ENCODE peak calls at places on chromosomes 16 and 17, in five cellular contexts. V is endothelial cell, H is posterior vena cava, K is adipocyte, M is A172. A is an unnamed sample.

GRCh38 chr16:68469728-68470460 is 21.6 kb upstream of the SMPD3 start:
- DNase-seq in H (no peak), M (no peak), V (no peak), K (peak; percentile 3), A (no peak)

GRCh38 chr17:41329279-41329925 is 13.9 kb upstream of the KRTAP17-1 start:
- DNase-seq in H (no peak), K (peak; percentile 78), V (peak; percentile 77), M (peak; percentile 77), A (no peak)

GRCh38 chr16:50717109-50717893 is 23.9 kb downstream of the NOD2 start:
- DNase-seq in H (no peak), V (no peak), K (no peak), M (no peak), A (no peak)

GRCh38 chr16:85898521-85899442 is at the start of gene IRF8:
- DNase-seq in H (peak; percentile 93), V (peak; percentile 67), M (no peak), K (peak; percentile 29), A (no peak)

GRCh38 chr17:82848022-82848592 is 8.3 kb upstream of the ZNF750 start:
- DNase-seq in V (no peak), H (peak; percentile 75), K (peak; percentile 85), M (no peak), A (peak; percentile 68)

GRCh38 chr17:41777157-41777578 is 9.3 kb downstream of the JUP start:
- DNase-seq in H (no peak), V (no peak), M (peak; percentile 74), K (no peak), A (no peak)

GRCh38 chr16:56478228-56479049 is 27.1 kb downstream of the OGFOD1 start:
- DNase-seq in K (peak; percentile 15), V (no peak), H (no peak), M (no peak), A (no peak)

GRCh38 chr16:66476328-66477027 is 49.4 kb downstream of the BEAN1 start:
- DNase-seq in H (no peak), V (no peak), K (no peak), M (peak; percentile 22), A (peak; percentile 59)

GRCh38 chr17:77428020-77428781 is 287.4 kb downstream of the SEC14L1 start:
- DNase-seq in M (no peak), K (no peak), V (no peak), H (no peak), A (no peak)

GRCh38 chr17:22374741-22375140 is 682.4 kb downstream of the KCNJ18 start:
- DNase-seq in V (no peak), K (no peak), M (no peak), H (no peak), A (no peak)

GRCh38 chr17:3798273-3799180 is 2.5 kb downstream of the ITGAE start:
- DNase-seq in H (peak; percentile 44), K (no peak), V (no peak), M (no peak), A (no peak)

GRCh38 chr16:50445603-50446250 is 76.9 kb upstream of the BRD7 start:
- DNase-seq in M (no peak), V (no peak), K (no peak), H (peak; percentile 57), A (no peak)

GRCh38 chr16:50114357-50115129 is 38.6 kb upstream of the TENT4B start:
- DNase-seq in K (peak; percentile 9), V (no peak), M (peak; percentile 30), H (no peak), A (no peak)

GRCh38 chr17:75509528-75510258 is 5.6 kb downstream of the CASKIN2 start:
- DNase-seq in K (no peak), V (no peak), M (no peak), H (no peak), A (no peak)

GRCh38 chr17:37742762-37743611 is 1.9 kb downstream of the HNF1B start:
- DNase-seq in M (no peak), V (peak; percentile 23), H (peak; percentile 70), K (no peak), A (no peak)

GRCh38 chr17:8003594-8004181 is 1.3 kb downstream of the GUCY2D start:
- DNase-seq in H (peak; percentile 72), V (no peak), M (no peak), K (no peak), A (no peak)

GRCh38 chr16:89407925-89408300 is 82.4 kb downstream of the ANKRD11 start:
- DNase-seq in K (no peak), M (no peak), V (no peak), H (no peak), A (no peak)

GRCh38 chr16:19001788-19002187 is 18.1 kb downstream of the TMC7 start:
- DNase-seq in M (peak; percentile 95), V (no peak), H (no peak), K (no peak), A (no peak)

GRCh38 chr16:7268182-7268581 is 64.5 kb upstream of the RBFOX1 start:
- DNase-seq in M (peak; percentile 2), H (no peak), K (peak; percentile 7), V (peak; percentile 34), A (no peak)

GRCh38 chr16:89322381-89323119 is 105.0 kb downstream of the ZNF778 start:
- DNase-seq in H (no peak), K (peak; percentile 86), V (peak; percentile 50), M (peak; percentile 80), A (peak; percentile 90)

GRCh38 chr16:57224651-57225335 is 20.3 kb upstream of the ARL2BP start:
- DNase-seq in V (no peak), K (no peak), M (no peak), H (no peak), A (no peak)

GRCh38 chr16:67241008-67241900 is 6.0 kb downstream of the FHOD1 start:
- DNase-seq in M (peak; percentile 92), H (no peak), K (peak; percentile 80), V (no peak), A (peak; percentile 82)

GRCh38 chr17:72715906-72716572 is 376.4 kb downstream of the SLC39A11 start:
- DNase-seq in V (no peak), H (peak; percentile 46), K (peak; percentile 88), M (peak; percentile 97), A (no peak)